ENCODE peak calls at places on chromosomes 3 and 15, in four cellular contexts. I, S, Q and M are unnamed samples.

GRCh38 chr15:92429378-92430066 is 35.8 kb downstream of the ST8SIA2 start:
- DNase-seq in Q (no peak), I (no peak), S (peak; percentile 54), M (no peak)

GRCh38 chr3:178385280-178385952 is 150.8 kb upstream of the KCNMB2 start:
- DNase-seq in S (peak; percentile 16), Q (no peak), I (peak; percentile 1), M (peak; percentile 9)

GRCh38 chr3:187167795-187168194 is 28.5 kb upstream of the RPL39L start:
- DNase-seq in S (no peak), I (no peak), Q (no peak), M (no peak)

GRCh38 chr3:194522579-194523046 is 35.8 kb upstream of the ATP13A3 start:
- DNase-seq in S (no peak), Q (no peak), I (no peak), M (no peak)

GRCh38 chr3:86929046-86929445 is 61.9 kb downstream of the VGLL3 start:
- DNase-seq in S (no peak), I (no peak), Q (no peak), M (no peak)

GRCh38 chr3:189820365-189820720 is 189.2 kb downstream of the TP63 start:
- DNase-seq in S (no peak), Q (peak; percentile 23), I (no peak), M (no peak)

GRCh38 chr15:69755571-69756310 is 303.1 kb downstream of the RPLP1 start:
- DNase-seq in S (no peak), Q (peak; percentile 93), I (no peak), M (no peak)

GRCh38 chr3:11393401-11393800 is 121.2 kb downstream of the ATG7 start:
- DNase-seq in Q (no peak), I (peak; percentile 9), S (no peak), M (no peak)

GRCh38 chr15:41775651-41776050 is 1.4 kb downstream of the MAPKBP1 start:
- DNase-seq in S (no peak), Q (no peak), I (no peak), M (no peak)

GRCh38 chr15:90300988-90301715 is 35.7 kb downstream of the NGRN start:
- DNase-seq in S (peak; percentile 57), Q (no peak), I (peak; percentile 58), M (peak; percentile 63)

GRCh38 chr3:77086408-77086807 is 46.5 kb downstream of the ROBO2 start:
- DNase-seq in I (no peak), Q (no peak), S (no peak), M (no peak)

GRCh38 chr3:159830523-159831151 is 158.0 kb upstream of the IL12A start:
- DNase-seq in I (no peak), S (no peak), Q (no peak), M (no peak)

GRCh38 chr3:141795719-141796435 is 32.7 kb downstream of the GRK7 start:
- DNase-seq in Q (no peak), S (no peak), I (no peak), M (no peak)

GRCh38 chr15:75229191-75230015 is 27.7 kb downstream of the C15orf39 start:
- DNase-seq in Q (no peak), I (no peak), S (no peak), M (no peak)

GRCh38 chr3:141405025-141405424 is 36.7 kb downstream of the ZBTB38 start:
- DNase-seq in S (no peak), Q (no peak), I (no peak), M (no peak)

GRCh38 chr3:23129817-23130216 is 73.3 kb upstream of the UBE2E2 start:
- DNase-seq in S (no peak), I (no peak), Q (no peak), M (no peak)

GRCh38 chr15:92159906-92160841 is 233.5 kb upstream of the ST8SIA2 start:
- DNase-seq in I (no peak), S (no peak), Q (no peak), M (no peak)

GRCh38 chr15:88126695-88127476 is 129.7 kb downstream of the NTRK3 start:
- DNase-seq in S (no peak), I (no peak), Q (no peak), M (no peak)

GRCh38 chr3:146705205-146705604 is 100.1 kb upstream of the PLSCR5 start:
- DNase-seq in S (no peak), I (no peak), Q (no peak), M (no peak)

GRCh38 chr15:83928392-83928734 is 274.4 kb downstream of the ADAMTSL3 start:
- DNase-seq in I (no peak), S (no peak), Q (peak; percentile 84), M (no peak)
- TF ChIP-seq FOXM1 in I (no peak), S (no peak), Q (no peak), M (no peak)

GRCh38 chr3:113214227-113214626 is 2.9 kb downstream of the BOC start:
- DNase-seq in I (no peak), S (no peak), Q (no peak), M (no peak)

GRCh38 chr3:113210608-113211369 is 568 bp upstream of the BOC start:
- DNase-seq in I (no peak), S (no peak), Q (no peak), M (no peak)

GRCh38 chr3:113212845-113213375 is 1.6 kb downstream of the BOC start:
- DNase-seq in I (no peak), Q (no peak), S (no peak), M (no peak)

GRCh38 chr3:113212155-113212844 is 943 bp downstream of the BOC start:
- DNase-seq in Q (no peak), S (no peak), I (no peak), M (no peak)

DNA sequence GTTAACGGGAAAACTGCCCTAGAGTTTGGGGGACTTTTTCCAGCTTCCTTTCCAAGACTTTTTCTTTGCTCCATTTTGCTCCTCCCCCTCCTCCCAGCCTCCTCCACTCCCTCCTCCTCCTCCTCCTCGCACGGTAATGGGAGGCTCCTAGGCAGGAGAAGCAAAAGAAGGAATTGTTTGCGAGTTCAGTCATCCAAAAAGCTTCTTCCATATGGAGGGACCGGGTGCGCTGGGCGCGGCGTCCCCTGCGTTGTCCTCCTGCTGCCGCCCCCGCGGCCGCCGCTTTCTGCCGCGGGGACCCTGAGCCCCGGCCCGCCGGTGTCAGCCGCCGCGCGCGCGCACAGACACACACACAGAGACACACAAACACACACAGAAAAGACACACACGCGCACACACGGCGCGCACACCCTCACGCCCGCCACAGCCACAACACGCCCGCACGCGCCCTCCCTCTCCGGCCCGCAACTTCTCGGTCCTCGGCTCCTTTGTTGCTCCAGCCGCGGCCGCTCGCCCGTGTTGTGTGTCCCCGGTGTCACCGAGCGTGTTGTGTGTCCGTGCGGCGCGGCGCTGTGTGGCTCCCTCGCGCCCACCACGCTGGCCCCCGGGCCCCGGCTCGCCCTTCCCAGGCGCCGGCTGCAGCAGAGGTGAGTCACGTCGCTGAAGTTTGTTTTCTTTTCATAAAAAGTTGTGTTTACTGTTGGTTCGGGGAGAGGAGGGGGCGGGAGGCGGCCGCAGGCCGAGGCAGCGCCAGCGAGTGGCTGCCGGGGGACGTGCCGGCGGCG is at the start of gene BOC:
- DNase-seq in Q (no peak), I (no peak), S (no peak), M (peak; percentile 84)
- TF ChIP-seq TARDBP in Q (no peak), I (no peak), S (no peak), M (no peak)

DNA sequence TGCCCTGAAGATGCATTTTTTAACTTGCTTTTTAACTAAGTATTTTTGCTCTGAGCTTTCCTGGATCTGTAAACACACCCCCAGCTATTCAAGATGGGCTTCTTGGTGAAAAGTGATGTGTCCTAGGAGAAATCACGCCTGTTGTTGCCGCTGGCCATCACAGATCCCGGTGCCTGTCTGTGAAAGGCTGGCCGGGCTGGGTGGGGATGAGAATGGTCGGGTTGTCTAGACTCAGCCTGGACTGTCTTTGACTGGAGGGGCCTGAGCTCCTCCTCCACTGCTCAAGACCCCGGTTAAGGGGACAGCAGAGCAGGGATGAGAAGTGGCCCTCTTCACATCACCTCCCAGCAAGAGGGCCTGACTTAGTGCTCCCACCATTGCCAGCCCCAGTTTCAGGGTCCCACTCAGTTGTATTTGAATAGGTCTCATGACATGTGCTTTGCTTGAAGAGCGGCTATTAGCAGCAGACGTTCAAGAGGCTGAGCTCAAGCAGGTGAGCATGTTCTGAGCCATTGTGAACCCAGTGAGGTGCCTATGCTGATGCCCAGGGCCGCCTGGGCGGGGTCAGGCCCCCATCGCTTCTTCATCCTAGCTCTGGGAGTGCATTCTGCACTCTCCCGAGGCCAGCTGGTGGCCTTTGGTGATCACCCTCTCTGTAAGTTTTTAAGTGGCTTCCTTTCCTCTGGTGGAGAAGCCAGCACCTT is 79.9 kb downstream of the IGF1R start:
- DNase-seq in Q (no peak), I (no peak), S (no peak), M (no peak)
- TF ChIP-seq BHLHE40 in Q (no peak), I (no peak), S (no peak), M (no peak)

DNA sequence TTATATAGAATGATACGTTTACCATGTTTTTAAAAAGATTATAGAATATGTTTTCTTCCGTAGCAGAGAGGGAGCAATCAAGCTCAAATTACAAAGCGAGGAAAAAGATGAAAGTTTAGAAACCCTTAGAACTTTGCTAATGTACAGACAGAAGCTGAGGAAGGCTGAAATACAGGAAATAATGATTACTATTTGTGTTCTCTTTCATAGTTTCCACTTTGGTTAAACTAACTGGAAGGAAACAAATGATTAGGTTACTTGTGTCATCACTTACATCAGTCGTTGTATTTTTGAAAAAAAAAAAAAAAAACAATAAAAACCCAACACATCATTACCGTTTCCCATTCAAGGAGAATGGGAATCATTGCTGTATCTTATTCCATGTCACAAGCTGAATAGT is 337.8 kb upstream of the CBLB start:
- DNase-seq in S (no peak), I (no peak), Q (no peak), M (no peak)
- TF ChIP-seq FOXM1 in S (no peak), I (no peak), Q (no peak), M (no peak)

GRCh38 chr15:96974761-96975160 is 644.3 kb downstream of the NR2F2 start:
- DNase-seq in Q (no peak), S (no peak), I (no peak), M (no peak)
- TF ChIP-seq TARDBP in Q (no peak), S (no peak), I (no peak), M (no peak)

GRCh38 chr15:67177750-67178149 is 76.7 kb downstream of the AAGAB start:
- DNase-seq in I (no peak), Q (no peak), S (no peak), M (no peak)
- TF ChIP-seq BHLHE40 in I (no peak), Q (no peak), S (no peak), M (no peak)

DNA sequence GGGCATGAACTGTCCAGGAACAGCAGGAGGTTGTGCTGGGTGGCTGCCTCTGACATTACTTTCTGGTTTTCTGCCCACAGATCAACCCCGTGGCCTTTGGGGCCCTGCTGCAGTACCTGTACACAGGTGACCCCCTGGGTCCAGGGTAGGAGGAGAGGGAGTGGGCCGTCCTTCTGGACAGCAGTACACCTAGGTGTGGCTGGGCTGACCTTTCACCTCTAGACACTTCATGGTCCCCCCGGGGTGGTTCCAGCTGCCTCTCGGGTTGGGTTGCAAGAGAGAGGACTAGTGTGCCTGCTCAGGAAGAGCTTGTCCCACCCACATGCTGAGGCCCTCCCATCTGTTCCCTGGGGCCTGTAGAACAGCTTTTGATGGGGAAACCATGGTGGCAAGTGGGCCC is 3.7 kb downstream of the ABTB1 start:
- DNase-seq in I (no peak), Q (no peak), S (no peak), M (no peak)
- TF ChIP-seq FOXM1 in I (no peak), Q (no peak), S (no peak), M (no peak)

DNA sequence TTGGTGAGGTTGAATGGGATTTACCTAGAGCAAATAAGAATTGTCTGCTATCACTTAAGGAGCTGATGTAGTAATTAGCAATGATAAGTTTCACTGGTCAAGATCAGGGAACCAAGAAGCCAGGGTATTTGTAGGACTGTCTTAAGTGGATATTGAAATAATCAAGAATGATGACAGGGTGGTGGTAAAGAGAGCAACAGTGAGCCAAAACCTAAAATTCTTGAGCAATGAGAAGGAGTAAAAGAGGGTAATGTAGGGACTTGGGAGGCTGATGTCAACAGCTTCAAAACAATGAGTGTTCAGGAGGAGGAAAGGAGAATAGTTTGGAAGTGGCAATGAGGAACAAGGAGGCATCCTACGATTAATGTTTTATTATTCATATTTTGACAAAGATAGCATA is 31.5 kb upstream of the SLC2A2 start:
- DNase-seq in Q (no peak), I (no peak), S (no peak), M (no peak)
- TF ChIP-seq TARDBP in Q (no peak), I (no peak), S (no peak), M (no peak)